ENCODE peak calls at places on chromosomes 12 and 14, in nine cellular contexts. L is IMR-90, S is ovary, W is sigmoid colon, J is adrenal gland, R is A549, D is testis, G is transverse colon, B is HCT116. H is an unnamed sample.

GRCh38 chr12:115569694-115570093 is 707.8 kb downstream of the MED13L start:
- DNase-seq in L (no peak), S (no peak), W (no peak), J (no peak), R (peak; percentile 29), D (no peak), G (no peak), B (no peak), H (no peak)

GRCh38 chr14:72518809-72519377 is 375.0 kb downstream of the DPF3 start:
- DNase-seq in L (no peak), S (no peak), W (no peak), J (no peak), R (no peak), D (no peak), G (no peak), B (no peak), H (no peak)

GRCh38 chr14:59483819-59484610 is at the start of the genes JKAMP and L3HYPDH:
- DNase-seq in L (peak; percentile 94), S (peak; percentile 99), W (peak; percentile 98), J (peak; percentile 97), R (peak; percentile 96), D (peak; percentile 99), G (peak; percentile 98), B (peak; percentile 90), H (peak; percentile 90)

GRCh38 chr12:88638956-88639355 is 58.7 kb upstream of the KITLG start:
- DNase-seq in L (peak; percentile 50), S (no peak), W (no peak), J (no peak), R (no peak), D (no peak), G (no peak), B (no peak), H (no peak)

GRCh38 chr14:94738786-94739185 is 31.1 kb downstream of the GSC start:
- DNase-seq in L (no peak), S (no peak), W (no peak), J (no peak), R (no peak), D (no peak), G (no peak), B (no peak), H (no peak)

GRCh38 chr14:71597955-71598659 is 334.1 kb upstream of the RGS6 start:
- DNase-seq in L (no peak), S (no peak), W (no peak), J (no peak), R (no peak), D (no peak), G (no peak), B (no peak), H (no peak)

GRCh38 chr12:1830401-1830845 is 10.1 kb downstream of the LRTM2 start:
- DNase-seq in L (no peak), S (no peak), W (peak; percentile 48), J (no peak), R (no peak), D (no peak), G (no peak), B (no peak), H (no peak)

GRCh38 chr12:47307680-47308399 is 228.1 kb upstream of the AMIGO2 start:
- DNase-seq in L (peak; percentile 73), S (no peak), W (no peak), J (peak; percentile 45), R (peak; percentile 93), D (peak; percentile 46), G (peak; percentile 39), B (peak; percentile 49), H (peak; percentile 28)

GRCh38 chr12:71405884-71406283 is 33.7 kb upstream of the LGR5 start:
- DNase-seq in L (no peak), S (no peak), W (no peak), J (no peak), R (no peak), D (no peak), G (no peak), B (no peak), H (no peak)

GRCh38 chr14:106204063-106204462 is 677.7 kb downstream of the TMEM121 start:
- DNase-seq in L (no peak), S (no peak), W (no peak), J (no peak), R (no peak), D (no peak), G (no peak), B (no peak), H (no peak)

GRCh38 chr14:67857778-67858350 is 38.3 kb downstream of the RAD51B start:
- DNase-seq in L (no peak), S (no peak), W (peak; percentile 60), J (no peak), R (no peak), D (no peak), G (no peak), B (no peak), H (no peak)

GRCh38 chr14:55427439-55427838 is 13.0 kb downstream of the TBPL2 start:
- DNase-seq in L (no peak), S (no peak), W (no peak), J (no peak), R (no peak), D (no peak), G (no peak), B (peak; percentile 70), H (no peak)

GRCh38 chr12:52850681-52851080 is 1.9 kb upstream of the KRT78 start:
- DNase-seq in L (no peak), S (no peak), W (no peak), J (no peak), R (no peak), D (no peak), G (no peak), B (no peak), H (no peak)

GRCh38 chr14:104644236-104644635 is 39.7 kb upstream of the TMEM179 start:
- DNase-seq in L (no peak), S (no peak), W (no peak), J (no peak), R (no peak), D (no peak), G (no peak), B (no peak), H (no peak)

GRCh38 chr12:12056951-12057350 is 13.8 kb upstream of the BCL2L14 start:
- DNase-seq in L (no peak), S (no peak), W (no peak), J (no peak), R (no peak), D (no peak), G (no peak), B (no peak), H (no peak)

GRCh38 chr12:94145231-94145979 is 3.0 kb upstream of the PLXNC1 start:
- DNase-seq in L (peak; percentile 55), S (peak; percentile 50), W (no peak), J (no peak), R (peak; percentile 42), D (peak; percentile 47), G (no peak), B (peak; percentile 16), H (no peak)

DNA sequence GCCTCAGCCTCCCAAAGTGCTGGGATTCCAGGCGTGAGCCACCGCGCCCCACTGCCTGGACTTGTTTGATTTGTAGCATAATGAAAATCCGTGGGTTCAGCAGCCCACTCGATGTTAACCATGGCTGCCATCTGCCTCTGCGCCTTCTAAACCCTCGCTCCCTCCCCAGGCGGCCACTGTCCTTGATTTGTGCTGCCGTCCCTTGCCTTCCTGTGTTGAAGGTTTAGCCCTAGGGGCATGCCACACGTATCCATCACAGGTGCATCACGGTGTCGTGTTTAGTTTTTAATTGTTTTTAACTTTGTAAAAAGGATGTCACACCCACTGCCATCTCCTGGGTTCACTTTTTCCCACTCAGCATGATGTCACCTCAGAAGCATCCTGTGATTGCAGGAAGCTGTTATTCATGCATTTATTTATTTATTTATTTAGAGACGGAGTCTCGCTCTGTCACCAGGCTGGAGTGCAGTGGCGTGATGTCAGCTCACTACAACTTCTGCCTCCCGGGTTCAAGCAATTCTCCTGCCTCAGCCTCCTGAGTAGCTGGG is 24.5 kb upstream of the ULK1 start:
- DNase-seq in L (peak; percentile 62), S (no peak), W (no peak), J (no peak), R (peak; percentile 87), D (no peak), G (no peak), B (no peak), H (no peak)
- TF ChIP-seq CTCF in L (no peak), S (no peak), W (no peak), J (no peak), R (no peak), D (no peak), G (no peak), B (no peak), H (no peak)

DNA sequence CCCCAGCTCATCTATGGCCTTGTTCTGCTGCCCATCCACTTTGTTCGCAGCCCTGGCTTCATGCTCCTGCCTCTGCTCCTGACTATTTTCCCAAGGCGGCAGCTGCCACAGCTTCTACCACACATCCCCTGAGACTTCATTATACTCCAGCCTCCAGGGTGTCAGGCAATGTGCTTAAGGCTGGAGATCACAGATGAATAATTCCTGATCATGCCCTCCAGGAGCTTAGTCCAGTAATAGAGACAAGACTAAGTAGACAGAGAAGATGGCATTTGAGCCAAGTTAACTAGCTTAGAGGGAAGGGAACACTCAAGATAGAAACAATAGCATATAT is 7.1 kb downstream of the TAPBPL start:
- DNase-seq in L (no peak), S (no peak), W (no peak), J (no peak), R (no peak), D (no peak), G (no peak), B (no peak), H (no peak)
- TF ChIP-seq POLR2A in L (no peak), S (no peak), W (no peak), J (no peak), R (no peak), D (no peak), G (no peak), B (no peak), H (no peak)

GRCh38 chr12:8564656-8565055 is 24.0 kb upstream of the CLEC4E start:
- DNase-seq in L (no peak), S (no peak), W (no peak), J (peak; percentile 14), R (no peak), D (peak; percentile 61), G (no peak), B (no peak), H (no peak)

GRCh38 chr12:8560986-8561385 is 20.3 kb upstream of the CLEC4E start:
- DNase-seq in L (no peak), S (no peak), W (no peak), J (no peak), R (no peak), D (no peak), G (no peak), B (no peak), H (no peak)

GRCh38 chr12:8559676-8560075 is 19.0 kb upstream of the CLEC4E start:
- DNase-seq in L (no peak), S (no peak), W (no peak), J (no peak), R (no peak), D (no peak), G (no peak), B (no peak), H (no peak)

GRCh38 chr12:8563383-8563782 is 22.7 kb upstream of the CLEC4E start:
- DNase-seq in L (no peak), S (no peak), W (no peak), J (no peak), R (no peak), D (no peak), G (no peak), B (no peak), H (no peak)

GRCh38 chr12:8562310-8562709 is 21.6 kb upstream of the CLEC4E start:
- DNase-seq in L (no peak), S (no peak), W (no peak), J (no peak), R (peak; percentile 44), D (peak; percentile 52), G (no peak), B (no peak), H (no peak)
- TF ChIP-seq CTCF in L (no peak), S (no peak), W (no peak), J (no peak), R (no peak), D (no peak), G (no peak), B (no peak), H (no peak)

GRCh38 chr12:109860961-109861360 is 19.4 kb downstream of the GLTP start:
- DNase-seq in L (no peak), S (no peak), W (no peak), J (no peak), R (no peak), D (no peak), G (no peak), B (no peak), H (no peak)
- TF ChIP-seq POLR2A in L (no peak), S (no peak), W (no peak), J (no peak), R (no peak), D (no peak), G (no peak), B (no peak), H (no peak)

H was measured in breast epithelium.